ENCODE peak calls at places on chromosomes 12 and 14, in seven cellular contexts. One of them, this sample, is unnamed.

GRCh38 chr14:102392506-102392905 is 29.8 kb downstream of the TECPR2 start:
- DNase-seq in naive thymus-derived CD4-positive, alpha-beta T cell: no peak
- DNase-seq in A549: no peak
- DNase-seq in C1 segment of cervical spinal cord: no peak
- DNase-seq in HT1080: no peak
- DNase-seq in body of pancreas: no peak
- DNase-seq in GM19239: no peak
- DNase-seq in this sample: no peak

GRCh38 chr12:129672110-129672509 is 231.7 kb downstream of the TMEM132D start:
- DNase-seq in naive thymus-derived CD4-positive, alpha-beta T cell: no peak
- DNase-seq in C1 segment of cervical spinal cord: no peak
- DNase-seq in GM19239: no peak
- DNase-seq in A549: no peak
- DNase-seq in HT1080: no peak
- DNase-seq in body of pancreas: no peak
- DNase-seq in this sample: no peak

GRCh38 chr12:89995870-89996269 is 287.2 kb upstream of the ATP2B1 start:
- DNase-seq in A549: no peak
- DNase-seq in GM19239: no peak
- DNase-seq in C1 segment of cervical spinal cord: no peak
- DNase-seq in HT1080: no peak
- DNase-seq in body of pancreas: no peak
- DNase-seq in naive thymus-derived CD4-positive, alpha-beta T cell: no peak
- DNase-seq in this sample: no peak

GRCh38 chr12:54389536-54390175 is 5.1 kb upstream of the ZNF385A start:
- DNase-seq in HT1080: no peak
- DNase-seq in body of pancreas: no peak
- DNase-seq in GM19239: no peak
- DNase-seq in A549: no peak
- DNase-seq in naive thymus-derived CD4-positive, alpha-beta T cell: no peak
- DNase-seq in C1 segment of cervical spinal cord: no peak
- DNase-seq in this sample: no peak

GRCh38 chr12:69457433-69457832 is 12.8 kb upstream of the FRS2 start:
- DNase-seq in GM19239: no peak
- DNase-seq in HT1080: no peak
- DNase-seq in body of pancreas: no peak
- DNase-seq in naive thymus-derived CD4-positive, alpha-beta T cell: no peak
- DNase-seq in C1 segment of cervical spinal cord: no peak
- DNase-seq in A549: no peak
- DNase-seq in this sample: no peak

GRCh38 chr12:1859643-1860042 is 39.3 kb downstream of the LRTM2 start:
- DNase-seq in A549: no peak
- DNase-seq in HT1080: peak
- DNase-seq in C1 segment of cervical spinal cord: no peak
- DNase-seq in naive thymus-derived CD4-positive, alpha-beta T cell: no peak
- DNase-seq in GM19239: no peak
- DNase-seq in body of pancreas: no peak
- DNase-seq in this sample: no peak

GRCh38 chr14:22829661-22830328 is at the start of gene MRPL52:
- DNase-seq in HT1080: peak
- DNase-seq in naive thymus-derived CD4-positive, alpha-beta T cell: peak
- DNase-seq in body of pancreas: peak
- DNase-seq in A549: peak
- DNase-seq in C1 segment of cervical spinal cord: peak
- DNase-seq in GM19239: peak
- DNase-seq in this sample: peak

GRCh38 chr12:92759634-92760268 is 57.0 kb downstream of the PLEKHG7 start:
- DNase-seq in GM19239: no peak
- DNase-seq in A549: peak
- DNase-seq in C1 segment of cervical spinal cord: no peak
- DNase-seq in naive thymus-derived CD4-positive, alpha-beta T cell: no peak
- DNase-seq in HT1080: peak
- DNase-seq in body of pancreas: no peak
- DNase-seq in this sample: no peak

GRCh38 chr12:89350661-89351488 is 1.4 kb downstream of the DUSP6 start:
- DNase-seq in C1 segment of cervical spinal cord: no peak
- DNase-seq in HT1080: no peak
- DNase-seq in body of pancreas: peak
- DNase-seq in GM19239: no peak
- DNase-seq in naive thymus-derived CD4-positive, alpha-beta T cell: peak
- DNase-seq in A549: no peak
- DNase-seq in this sample: no peak

GRCh38 chr14:100567009-100567876 is 20.0 kb downstream of the BEGAIN start:
- DNase-seq in C1 segment of cervical spinal cord: no peak
- DNase-seq in naive thymus-derived CD4-positive, alpha-beta T cell: no peak
- DNase-seq in A549: no peak
- DNase-seq in HT1080: no peak
- DNase-seq in GM19239: no peak
- DNase-seq in body of pancreas: peak
- DNase-seq in this sample: no peak

GRCh38 chr14:60722163-60722835 is 1.9 kb downstream of the SIX4 start:
- DNase-seq in naive thymus-derived CD4-positive, alpha-beta T cell: no peak
- DNase-seq in HT1080: peak
- DNase-seq in body of pancreas: peak
- DNase-seq in GM19239: no peak
- DNase-seq in C1 segment of cervical spinal cord: no peak
- DNase-seq in A549: peak
- DNase-seq in this sample: no peak

GRCh38 chr14:45699451-45699850 is 446.4 kb upstream of the MIS18BP1 start:
- DNase-seq in GM19239: no peak
- DNase-seq in body of pancreas: no peak
- DNase-seq in HT1080: peak
- DNase-seq in naive thymus-derived CD4-positive, alpha-beta T cell: no peak
- DNase-seq in A549: no peak
- DNase-seq in C1 segment of cervical spinal cord: no peak
- DNase-seq in this sample: no peak

GRCh38 chr12:93167841-93168492 is 209.8 kb upstream of the NUDT4 start:
- DNase-seq in GM19239: no peak
- DNase-seq in body of pancreas: no peak
- DNase-seq in naive thymus-derived CD4-positive, alpha-beta T cell: no peak
- DNase-seq in A549: no peak
- DNase-seq in C1 segment of cervical spinal cord: no peak
- DNase-seq in HT1080: no peak
- DNase-seq in this sample: peak

GRCh38 chr12:114013601-114014345 is 47.6 kb upstream of the RBM19 start:
- DNase-seq in A549: no peak
- DNase-seq in C1 segment of cervical spinal cord: no peak
- DNase-seq in HT1080: peak
- DNase-seq in GM19239: no peak
- DNase-seq in naive thymus-derived CD4-positive, alpha-beta T cell: no peak
- DNase-seq in body of pancreas: no peak
- DNase-seq in this sample: no peak

This sample was measured in hippocampal formation.